ENCODE peak calls at places on chromosomes 2 and 18, in seven cellular contexts. One of them, this sample, is unnamed.

GRCh38 chr18:11501352-11501751 is 108.0 kb upstream of the SLC35G4 start:
- DNase-seq in T-helper 1 cell: no peak
- DNase-seq in T-helper 22 cell: no peak
- DNase-seq in NCI-H82: no peak
- DNase-seq in GM12891: no peak
- DNase-seq in dermis blood vessel endothelial cell: no peak
- DNase-seq in effector memory CD4-positive, alpha-beta T cell: no peak
- DNase-seq in this sample: no peak

GRCh38 chr2:185811580-185811979 is 73.0 kb downstream of the FSIP2 start:
- DNase-seq in GM12891: no peak
- DNase-seq in T-helper 1 cell: no peak
- DNase-seq in effector memory CD4-positive, alpha-beta T cell: no peak
- DNase-seq in NCI-H82: no peak
- DNase-seq in dermis blood vessel endothelial cell: no peak
- DNase-seq in T-helper 22 cell: no peak
- DNase-seq in this sample: no peak

GRCh38 chr2:240255811-240256703 is 115.6 kb upstream of the OTOS start:
- DNase-seq in dermis blood vessel endothelial cell: no peak
- DNase-seq in NCI-H82: no peak
- DNase-seq in T-helper 22 cell: no peak
- DNase-seq in T-helper 1 cell: no peak
- DNase-seq in effector memory CD4-positive, alpha-beta T cell: no peak
- DNase-seq in GM12891: no peak
- DNase-seq in this sample: no peak

GRCh38 chr18:58180738-58181353 is 136.8 kb downstream of the NEDD4L start:
- DNase-seq in dermis blood vessel endothelial cell: peak
- DNase-seq in T-helper 22 cell: peak
- DNase-seq in NCI-H82: peak
- DNase-seq in effector memory CD4-positive, alpha-beta T cell: peak
- DNase-seq in GM12891: peak
- DNase-seq in T-helper 1 cell: peak
- DNase-seq in this sample: peak

GRCh38 chr18:55179460-55180195 is 220.4 kb upstream of the CCDC68 start:
- DNase-seq in T-helper 22 cell: no peak
- DNase-seq in T-helper 1 cell: no peak
- DNase-seq in GM12891: no peak
- DNase-seq in dermis blood vessel endothelial cell: no peak
- DNase-seq in NCI-H82: no peak
- DNase-seq in effector memory CD4-positive, alpha-beta T cell: no peak
- DNase-seq in this sample: no peak

GRCh38 chr2:236753611-236754010 is 184.0 kb downstream of the ACKR3 start:
- DNase-seq in dermis blood vessel endothelial cell: peak
- DNase-seq in GM12891: no peak
- DNase-seq in T-helper 22 cell: no peak
- DNase-seq in effector memory CD4-positive, alpha-beta T cell: no peak
- DNase-seq in T-helper 1 cell: no peak
- DNase-seq in NCI-H82: peak
- DNase-seq in this sample: no peak

GRCh38 chr2:35463805-35464596 is 891.6 kb upstream of the CRIM1 start:
- DNase-seq in effector memory CD4-positive, alpha-beta T cell: no peak
- DNase-seq in T-helper 1 cell: no peak
- DNase-seq in T-helper 22 cell: no peak
- DNase-seq in NCI-H82: no peak
- DNase-seq in GM12891: no peak
- DNase-seq in dermis blood vessel endothelial cell: no peak
- DNase-seq in this sample: no peak

GRCh38 chr2:142175917-142176316 is 45.1 kb upstream of the LRP1B start:
- DNase-seq in T-helper 1 cell: no peak
- DNase-seq in GM12891: no peak
- DNase-seq in NCI-H82: peak
- DNase-seq in T-helper 22 cell: no peak
- DNase-seq in dermis blood vessel endothelial cell: peak
- DNase-seq in effector memory CD4-positive, alpha-beta T cell: no peak
- DNase-seq in this sample: no peak

GRCh38 chr2:36404754-36405153 is 49.2 kb downstream of the CRIM1 start:
- DNase-seq in T-helper 1 cell: no peak
- DNase-seq in NCI-H82: no peak
- DNase-seq in GM12891: no peak
- DNase-seq in dermis blood vessel endothelial cell: no peak
- DNase-seq in effector memory CD4-positive, alpha-beta T cell: no peak
- DNase-seq in T-helper 22 cell: no peak
- DNase-seq in this sample: no peak

GRCh38 chr2:224584111-224584764 is 925 bp downstream of the CUL3 start:
- DNase-seq in effector memory CD4-positive, alpha-beta T cell: no peak
- DNase-seq in GM12891: no peak
- DNase-seq in T-helper 1 cell: no peak
- DNase-seq in dermis blood vessel endothelial cell: peak
- DNase-seq in T-helper 22 cell: no peak
- DNase-seq in NCI-H82: peak
- DNase-seq in this sample: peak

GRCh38 chr2:88038263-88039105 is 17.1 kb downstream of the KRCC1 start:
- DNase-seq in GM12891: no peak
- DNase-seq in T-helper 1 cell: no peak
- DNase-seq in NCI-H82: peak
- DNase-seq in dermis blood vessel endothelial cell: peak
- DNase-seq in T-helper 22 cell: no peak
- DNase-seq in effector memory CD4-positive, alpha-beta T cell: no peak
- DNase-seq in this sample: no peak

GRCh38 chr2:237227190-237227988 is 141.7 kb downstream of the COPS8 start:
- DNase-seq in NCI-H82: no peak
- DNase-seq in effector memory CD4-positive, alpha-beta T cell: no peak
- DNase-seq in T-helper 1 cell: no peak
- DNase-seq in dermis blood vessel endothelial cell: peak
- DNase-seq in GM12891: no peak
- DNase-seq in T-helper 22 cell: no peak
- DNase-seq in this sample: no peak

GRCh38 chr2:97950329-97951154 is 45.2 kb downstream of the TMEM131 start:
- DNase-seq in T-helper 1 cell: no peak
- DNase-seq in effector memory CD4-positive, alpha-beta T cell: no peak
- DNase-seq in T-helper 22 cell: no peak
- DNase-seq in GM12891: no peak
- DNase-seq in NCI-H82: no peak
- DNase-seq in dermis blood vessel endothelial cell: no peak
- DNase-seq in this sample: no peak

GRCh38 chr2:165961818-165962217 is 8.2 kb upstream of the TTC21B start:
- DNase-seq in effector memory CD4-positive, alpha-beta T cell: no peak
- DNase-seq in dermis blood vessel endothelial cell: no peak
- DNase-seq in T-helper 22 cell: no peak
- DNase-seq in T-helper 1 cell: no peak
- DNase-seq in NCI-H82: no peak
- DNase-seq in GM12891: no peak
- DNase-seq in this sample: no peak

GRCh38 chr2:19337742-19338141 is 20.7 kb downstream of the OSR1 start:
- DNase-seq in dermis blood vessel endothelial cell: no peak
- DNase-seq in effector memory CD4-positive, alpha-beta T cell: no peak
- DNase-seq in GM12891: no peak
- DNase-seq in T-helper 22 cell: no peak
- DNase-seq in T-helper 1 cell: no peak
- DNase-seq in NCI-H82: no peak
- DNase-seq in this sample: no peak

GRCh38 chr18:28176933-28177827 is at the start of gene CDH2:
- DNase-seq in effector memory CD4-positive, alpha-beta T cell: no peak
- DNase-seq in dermis blood vessel endothelial cell: peak
- DNase-seq in T-helper 1 cell: no peak
- DNase-seq in GM12891: peak
- DNase-seq in T-helper 22 cell: no peak
- DNase-seq in NCI-H82: peak
- DNase-seq in this sample: peak

GRCh38 chr2:231204581-231204980 is 6.2 kb downstream of the ARMC9 start:
- DNase-seq in T-helper 1 cell: no peak
- DNase-seq in NCI-H82: no peak
- DNase-seq in GM12891: no peak
- DNase-seq in T-helper 22 cell: no peak
- DNase-seq in dermis blood vessel endothelial cell: no peak
- DNase-seq in effector memory CD4-positive, alpha-beta T cell: no peak
- DNase-seq in this sample: no peak

GRCh38 chr2:99960724-99961566 is 181.4 kb downstream of the AFF3 start:
- DNase-seq in T-helper 22 cell: no peak
- DNase-seq in NCI-H82: no peak
- DNase-seq in GM12891: no peak
- DNase-seq in T-helper 1 cell: no peak
- DNase-seq in effector memory CD4-positive, alpha-beta T cell: no peak
- DNase-seq in dermis blood vessel endothelial cell: no peak
- DNase-seq in this sample: no peak

GRCh38 chr2:27509326-27509725 is 12.7 kb downstream of the GCKR start:
- DNase-seq in NCI-H82: no peak
- DNase-seq in T-helper 22 cell: no peak
- DNase-seq in effector memory CD4-positive, alpha-beta T cell: no peak
- DNase-seq in GM12891: no peak
- DNase-seq in dermis blood vessel endothelial cell: no peak
- DNase-seq in T-helper 1 cell: no peak
- DNase-seq in this sample: no peak

GRCh38 chr2:42964444-42965081 is 172.2 kb upstream of the HAAO start:
- DNase-seq in effector memory CD4-positive, alpha-beta T cell: no peak
- DNase-seq in GM12891: no peak
- DNase-seq in T-helper 1 cell: no peak
- DNase-seq in NCI-H82: no peak
- DNase-seq in dermis blood vessel endothelial cell: no peak
- DNase-seq in T-helper 22 cell: no peak
- DNase-seq in this sample: no peak

GRCh38 chr18:59528866-59529265 is 168.4 kb downstream of the CCBE1 start:
- DNase-seq in T-helper 1 cell: no peak
- DNase-seq in dermis blood vessel endothelial cell: no peak
- DNase-seq in T-helper 22 cell: no peak
- DNase-seq in effector memory CD4-positive, alpha-beta T cell: no peak
- DNase-seq in NCI-H82: no peak
- DNase-seq in GM12891: no peak
- DNase-seq in this sample: no peak

GRCh38 chr2:122635649-122636496 is 880.4 kb downstream of the TSN start:
- DNase-seq in dermis blood vessel endothelial cell: no peak
- DNase-seq in T-helper 1 cell: no peak
- DNase-seq in effector memory CD4-positive, alpha-beta T cell: no peak
- DNase-seq in T-helper 22 cell: no peak
- DNase-seq in GM12891: no peak
- DNase-seq in NCI-H82: no peak
- DNase-seq in this sample: no peak

GRCh38 chr2:9205963-9206948 is at the start of gene ASAP2:
- DNase-seq in NCI-H82: peak
- DNase-seq in T-helper 22 cell: no peak
- DNase-seq in effector memory CD4-positive, alpha-beta T cell: no peak
- DNase-seq in T-helper 1 cell: no peak
- DNase-seq in dermis blood vessel endothelial cell: peak
- DNase-seq in GM12891: peak
- DNase-seq in this sample: peak

GRCh38 chr2:133711806-133712205 is 143.5 kb upstream of the NCKAP5 start:
- DNase-seq in T-helper 22 cell: no peak
- DNase-seq in T-helper 1 cell: no peak
- DNase-seq in effector memory CD4-positive, alpha-beta T cell: no peak
- DNase-seq in NCI-H82: no peak
- DNase-seq in GM12891: no peak
- DNase-seq in dermis blood vessel endothelial cell: no peak
- DNase-seq in this sample: no peak

GRCh38 chr18:31274915-31275314 is 43.0 kb upstream of the DSG1 start:
- DNase-seq in T-helper 22 cell: no peak
- DNase-seq in T-helper 1 cell: no peak
- DNase-seq in dermis blood vessel endothelial cell: peak
- DNase-seq in effector memory CD4-positive, alpha-beta T cell: no peak
- DNase-seq in GM12891: no peak
- DNase-seq in NCI-H82: no peak
- DNase-seq in this sample: no peak

GRCh38 chr2:227513113-227513512 is 41.2 kb downstream of the AGFG1 start:
- DNase-seq in effector memory CD4-positive, alpha-beta T cell: no peak
- DNase-seq in T-helper 22 cell: no peak
- DNase-seq in NCI-H82: no peak
- DNase-seq in GM12891: no peak
- DNase-seq in dermis blood vessel endothelial cell: peak
- DNase-seq in T-helper 1 cell: no peak
- DNase-seq in this sample: no peak

GRCh38 chr2:110865188-110865587 is 132.8 kb downstream of the ACOXL start:
- DNase-seq in GM12891: peak
- DNase-seq in dermis blood vessel endothelial cell: no peak
- DNase-seq in effector memory CD4-positive, alpha-beta T cell: no peak
- DNase-seq in T-helper 22 cell: no peak
- DNase-seq in NCI-H82: no peak
- DNase-seq in T-helper 1 cell: no peak
- DNase-seq in this sample: peak

GRCh38 chr2:52269696-52270485 is 1238.0 kb upstream of the NRXN1 start:
- DNase-seq in GM12891: no peak
- DNase-seq in T-helper 22 cell: no peak
- DNase-seq in effector memory CD4-positive, alpha-beta T cell: no peak
- DNase-seq in NCI-H82: no peak
- DNase-seq in T-helper 1 cell: no peak
- DNase-seq in dermis blood vessel endothelial cell: no peak
- DNase-seq in this sample: no peak

GRCh38 chr2:163794635-163795034 is 58.8 kb upstream of the FIGN start:
- DNase-seq in GM12891: no peak
- DNase-seq in effector memory CD4-positive, alpha-beta T cell: no peak
- DNase-seq in T-helper 22 cell: no peak
- DNase-seq in T-helper 1 cell: no peak
- DNase-seq in dermis blood vessel endothelial cell: no peak
- DNase-seq in NCI-H82: no peak
- DNase-seq in this sample: no peak

GRCh38 chr2:70978388-70979357 is at the start of gene ANKRD53:
- DNase-seq in effector memory CD4-positive, alpha-beta T cell: no peak
- DNase-seq in dermis blood vessel endothelial cell: peak
- DNase-seq in NCI-H82: no peak
- DNase-seq in T-helper 1 cell: no peak
- DNase-seq in T-helper 22 cell: no peak
- DNase-seq in GM12891: peak
- DNase-seq in this sample: no peak

GRCh38 chr2:30276455-30276911 is 45.1 kb downstream of the LBH start:
- DNase-seq in GM12891: no peak
- DNase-seq in T-helper 1 cell: no peak
- DNase-seq in NCI-H82: no peak
- DNase-seq in effector memory CD4-positive, alpha-beta T cell: no peak
- DNase-seq in dermis blood vessel endothelial cell: no peak
- DNase-seq in T-helper 22 cell: no peak
- DNase-seq in this sample: no peak